ENCODE peak calls at places on chromosomes 13 and 19, in five cellular contexts. J is psoas muscle, Q is RWPE2, W is heart left ventricle, Y is gastrocnemius medialis. G is an unnamed sample.

GRCh38 chr13:33445476-33445875 is 159.9 kb upstream of the STARD13 start:
- ATAC-seq in Q (no peak), J (no peak), W (no peak), Y (no peak), G (no peak)

GRCh38 chr13:95115525-95115924 is 185.7 kb downstream of the ABCC4 start:
- ATAC-seq in J (no peak), W (no peak), Q (peak; percentile 99), Y (no peak), G (no peak)

GRCh38 chr19:46036745-46037126 is 4.1 kb downstream of the IGFL4 start:
- ATAC-seq in W (no peak), Q (peak; percentile 25), J (no peak), Y (no peak), G (no peak)

GRCh38 chr19:50925734-50926133 is 14.5 kb upstream of the KLK4 start:
- ATAC-seq in J (no peak), Q (peak; percentile 59), Y (no peak), W (no peak), G (no peak)

GRCh38 chr19:3279306-3279705 is 54.8 kb downstream of the CELF5 start:
- ATAC-seq in W (no peak), Q (no peak), J (no peak), Y (no peak), G (no peak)

GRCh38 chr13:25064396-25064795 is 31.5 kb upstream of the PABPC3 start:
- ATAC-seq in Q (no peak), Y (no peak), W (no peak), J (no peak), G (no peak)

GRCh38 chr13:110014719-110015118 is 228.3 kb upstream of the IRS2 start:
- ATAC-seq in W (peak; percentile 77), J (no peak), Y (peak; percentile 52), Q (peak; percentile 76), G (no peak)

GRCh38 chr19:30667227-30667626 is 295.0 kb downstream of the ZNF536 start:
- ATAC-seq in Y (no peak), J (no peak), Q (no peak), W (no peak), G (no peak)

GRCh38 chr13:59144700-59145099 is 1019.0 kb downstream of the DIAPH3 start:
- ATAC-seq in Q (no peak), J (no peak), W (no peak), Y (no peak), G (no peak)

GRCh38 chr13:103168901-103169508 is 102.8 kb upstream of the SLC10A2 start:
- ATAC-seq in W (no peak), Q (no peak), Y (no peak), J (no peak), G (no peak)

GRCh38 chr19:34481861-34482379 is 362 bp downstream of the WTIP start:
- ATAC-seq in W (no peak), Y (peak; percentile 46), J (no peak), Q (peak; percentile 40), G (peak; percentile 80)

GRCh38 chr13:61414686-61415664 is 674 bp downstream of the PCDH20 start:
- ATAC-seq in Q (peak; percentile 94), Y (peak; percentile 56), J (peak; percentile 77), W (peak; percentile 87), G (peak; percentile 77)
- H3K4me3 ChIP-seq in Q (peak overlapping the region; percentile 10), Y (peak overlapping the region; percentile 41), J (peak overlapping the region; percentile 33), W (peak overlapping the region; percentile 16), G (peak overlapping the region; percentile 50)

GRCh38 chr13:96824110-96824509 is 170.2 kb downstream of the OXGR1 start:
- ATAC-seq in Q (no peak), W (no peak), J (no peak), Y (no peak), G (no peak)

GRCh38 chr13:96821381-96821780 is 172.9 kb downstream of the OXGR1 start:
- ATAC-seq in W (no peak), Q (no peak), Y (no peak), J (no peak), G (no peak)

GRCh38 chr13:96819375-96819774 is 174.9 kb downstream of the OXGR1 start:
- ATAC-seq in Y (no peak), J (no peak), Q (no peak), W (no peak), G (no peak)

GRCh38 chr13:96821971-96822370 is 172.3 kb downstream of the OXGR1 start:
- ATAC-seq in J (no peak), Q (no peak), W (no peak), Y (no peak), G (no peak)

GRCh38 chr13:96822900-96823299 is 171.4 kb downstream of the OXGR1 start:
- ATAC-seq in J (no peak), W (no peak), Q (peak; percentile 67), Y (peak; percentile 53), G (no peak)
- TF ChIP-seq CTCF in J (no peak), W (peak; percentile 14), Q (peak; percentile 27), Y (no peak), G (no peak)

DNA sequence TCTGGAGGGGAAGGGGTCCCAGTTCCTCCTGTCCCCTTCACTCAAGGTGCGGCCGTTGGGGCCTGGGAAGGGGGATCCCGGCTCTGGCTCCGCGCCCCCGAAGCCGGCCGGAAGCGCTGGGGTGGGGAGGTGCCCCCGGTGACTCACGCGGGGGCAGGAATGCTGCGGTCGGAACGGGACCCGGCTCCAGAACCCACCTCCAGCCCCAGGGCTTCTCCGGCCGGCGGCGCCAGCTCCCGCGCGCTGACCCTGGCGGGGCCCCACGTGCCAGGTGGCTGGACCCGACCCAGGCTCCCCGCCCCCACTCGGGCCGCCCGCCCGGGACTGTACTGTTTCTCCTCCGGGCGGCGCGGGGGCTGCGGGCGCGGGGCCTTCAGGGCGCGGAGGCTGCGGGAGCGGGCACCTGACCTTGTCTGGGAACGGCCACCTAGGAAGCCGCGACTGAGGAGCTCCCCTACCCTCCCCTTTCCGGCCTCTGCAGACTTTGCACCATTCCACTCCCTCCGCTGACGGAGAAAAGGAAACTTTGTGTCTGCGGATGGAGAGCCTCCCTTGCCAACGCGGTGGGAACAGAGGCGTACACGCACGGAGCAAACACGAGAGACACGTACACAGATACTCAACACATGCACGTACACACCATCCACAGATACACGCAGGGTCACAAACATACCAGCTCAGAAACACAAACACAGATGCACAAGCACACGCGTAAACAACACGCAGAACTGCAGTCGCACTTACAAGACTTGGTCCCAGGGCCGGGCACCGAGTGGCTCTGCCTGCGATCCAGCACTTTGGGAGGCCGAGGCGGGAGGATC is 7.2 kb downstream of the AXL start:
- ATAC-seq in W (peak; percentile 27), J (peak; percentile 90), Y (peak; percentile 70), Q (peak; percentile 71), G (peak; percentile 85)
- H3K4me3 ChIP-seq in W (peak overlapping the region; percentile 39), J (peak overlapping the region; percentile 62), Y (peak overlapping the region; percentile 58), Q (peak overlapping the region; percentile 8), G (peak overlapping the region; percentile 58)

DNA sequence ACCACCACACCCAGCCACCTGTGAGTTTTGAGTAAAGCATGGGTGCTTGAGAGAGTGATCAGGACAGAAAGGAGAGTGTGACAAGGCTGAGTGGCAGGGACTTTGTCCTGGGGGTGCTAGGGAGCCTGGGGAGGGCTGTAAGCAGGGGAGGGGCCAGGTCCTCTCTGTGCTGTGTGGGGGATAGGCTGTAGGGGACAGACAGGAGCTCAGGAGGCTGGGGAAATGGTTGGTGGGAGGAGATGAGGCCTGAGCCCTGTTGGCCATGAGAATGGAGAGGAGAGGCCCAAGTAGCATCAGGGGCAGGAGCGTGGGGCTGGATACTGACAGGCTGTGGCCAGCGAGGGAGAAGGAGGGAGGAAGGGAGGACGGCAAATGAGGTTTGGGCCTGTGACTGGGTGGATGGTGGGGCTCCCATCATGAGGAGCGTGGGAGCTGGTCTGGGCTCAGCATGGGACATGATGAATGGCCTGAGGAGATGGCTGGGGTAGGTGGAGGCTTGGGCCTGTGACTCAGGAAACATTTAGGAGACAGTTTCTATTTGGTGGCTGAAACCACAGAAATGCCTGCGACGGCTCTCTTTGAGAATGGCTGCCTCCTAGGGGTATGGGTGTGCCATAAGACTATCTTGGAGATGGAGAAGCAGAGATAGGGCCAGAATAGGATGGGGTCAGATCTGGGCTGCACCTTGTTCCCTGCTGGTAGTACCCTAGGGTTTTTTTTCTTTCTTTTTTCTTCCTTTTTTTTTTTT is 25.0 kb downstream of the GRIN2D start:
- ATAC-seq in W (no peak), J (no peak), Q (no peak), Y (no peak), G (no peak)
- TF ChIP-seq CTCF in W (no peak), J (no peak), Q (no peak), Y (no peak), G (no peak)

DNA sequence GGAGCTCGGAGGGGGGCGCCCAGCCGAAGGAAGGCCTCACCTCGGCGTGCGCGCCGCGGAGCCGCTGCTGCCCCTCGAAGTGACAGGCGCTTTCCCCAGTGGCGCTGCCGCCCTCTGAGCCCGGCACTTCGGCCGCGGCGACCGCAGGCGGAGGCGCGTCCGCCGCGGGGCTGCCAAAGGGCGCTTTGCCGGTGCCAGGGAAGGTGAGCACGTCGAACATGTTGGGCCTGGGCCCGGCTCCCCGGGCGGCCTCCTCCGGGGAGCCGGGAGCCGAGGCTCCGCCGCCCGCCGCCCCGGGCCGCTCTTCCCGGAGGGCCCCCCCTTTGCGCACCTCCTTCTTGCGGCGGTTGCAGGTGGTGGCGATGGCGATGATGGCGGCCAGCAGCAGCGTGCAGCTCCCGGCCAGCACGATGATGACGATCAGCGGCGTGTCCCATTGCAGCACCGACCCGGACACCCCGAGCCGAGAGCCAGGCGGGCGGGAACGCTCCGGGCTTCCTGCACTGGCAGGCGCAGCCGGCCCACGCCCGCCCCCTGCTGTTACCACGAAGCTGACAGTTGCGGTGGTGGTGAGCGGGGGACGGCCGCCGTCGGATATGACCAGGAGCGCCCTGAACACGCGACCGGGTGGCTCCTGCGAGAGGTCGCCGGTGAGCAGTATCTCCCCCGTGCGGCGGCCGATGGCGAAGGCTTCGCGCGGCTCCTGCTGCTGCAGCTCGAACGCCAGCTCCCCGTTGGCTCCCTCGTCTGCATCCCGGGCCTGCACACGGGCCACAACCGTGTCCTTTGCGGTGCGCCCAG is 2.5 kb downstream of the PCDH8 start:
- ATAC-seq in W (no peak), Q (no peak), J (no peak), Y (no peak), G (no peak)
- H3K4me3 ChIP-seq in W (no peak overlapping the region), Q (no peak overlapping the region), J (no peak overlapping the region), Y (no peak overlapping the region), G (no peak overlapping the region)

DNA sequence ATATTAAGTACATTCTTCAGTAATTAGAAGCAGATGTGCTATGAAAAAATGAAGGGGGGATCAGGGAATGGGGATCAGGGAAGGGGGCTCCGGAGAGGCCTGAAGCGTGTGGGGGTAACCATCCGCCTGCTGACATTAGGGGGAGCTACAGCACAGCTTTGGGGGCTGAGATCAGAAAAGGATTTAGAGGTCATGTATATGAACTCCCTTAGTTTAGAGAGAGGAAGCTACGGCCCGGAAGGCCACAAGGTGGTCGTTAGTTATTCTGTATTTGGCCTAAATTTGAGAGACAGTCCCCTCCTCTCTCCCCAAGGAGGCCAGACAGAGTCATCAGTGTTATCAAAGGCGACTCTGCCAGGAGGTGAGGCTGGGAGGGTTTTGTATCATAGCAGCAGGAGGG is 99.0 kb downstream of the TM9SF2 start:
- ATAC-seq in W (no peak), J (no peak), Y (no peak), Q (no peak), G (no peak)
- TF ChIP-seq CTCF in W (no peak), J (no peak), Y (no peak), Q (no peak), G (no peak)